ENCODE peak calls at places on chromosomes 12 and 14, in seven cellular contexts. One of them, this sample, is unnamed.

GRCh38 chr12:78290606-78291345 is 460.1 kb downstream of the NAV3 start:
- DNase-seq in brain microvascular endothelial cell: peak
- DNase-seq in DND-41: no peak
- DNase-seq in SK-N-MC: peak
- DNase-seq in IMR-90: peak
- DNase-seq in CD8-positive, alpha-beta memory T cell: no peak
- DNase-seq in right lobe of liver: peak
- DNase-seq in this sample: no peak

GRCh38 chr12:49706351-49707126 is 666 bp downstream of the FMNL3 start:
- DNase-seq in brain microvascular endothelial cell: peak
- DNase-seq in DND-41: peak
- DNase-seq in SK-N-MC: no peak
- DNase-seq in IMR-90: peak
- DNase-seq in CD8-positive, alpha-beta memory T cell: no peak
- DNase-seq in right lobe of liver: peak
- DNase-seq in this sample: peak

GRCh38 chr14:75279153-75279738 is 618 bp downstream of the FOS start:
- DNase-seq in brain microvascular endothelial cell: peak
- DNase-seq in DND-41: no peak
- DNase-seq in SK-N-MC: no peak
- DNase-seq in IMR-90: peak
- DNase-seq in CD8-positive, alpha-beta memory T cell: peak
- DNase-seq in right lobe of liver: peak
- DNase-seq in this sample: peak

GRCh38 chr14:43411841-43412240 is 1095.2 kb downstream of the FSCB start:
- DNase-seq in brain microvascular endothelial cell: no peak
- DNase-seq in DND-41: no peak
- DNase-seq in SK-N-MC: peak
- DNase-seq in IMR-90: no peak
- DNase-seq in CD8-positive, alpha-beta memory T cell: no peak
- DNase-seq in right lobe of liver: no peak
- DNase-seq in this sample: no peak

GRCh38 chr12:116662612-116663144 is 75.2 kb downstream of the SPRING1 start:
- DNase-seq in brain microvascular endothelial cell: no peak
- DNase-seq in DND-41: no peak
- DNase-seq in SK-N-MC: no peak
- DNase-seq in IMR-90: peak
- DNase-seq in CD8-positive, alpha-beta memory T cell: no peak
- DNase-seq in right lobe of liver: peak
- DNase-seq in this sample: no peak

GRCh38 chr12:97272471-97272870 is 190.1 kb upstream of the RMST start:
- DNase-seq in brain microvascular endothelial cell: no peak
- DNase-seq in DND-41: no peak
- DNase-seq in SK-N-MC: no peak
- DNase-seq in IMR-90: no peak
- DNase-seq in CD8-positive, alpha-beta memory T cell: no peak
- DNase-seq in right lobe of liver: no peak
- DNase-seq in this sample: no peak

GRCh38 chr12:13992585-13992984 is 11.2 kb upstream of the GRIN2B start:
- DNase-seq in brain microvascular endothelial cell: no peak
- DNase-seq in DND-41: no peak
- DNase-seq in SK-N-MC: no peak
- DNase-seq in IMR-90: no peak
- DNase-seq in CD8-positive, alpha-beta memory T cell: no peak
- DNase-seq in right lobe of liver: no peak
- DNase-seq in this sample: no peak

GRCh38 chr12:71071466-71072097 is 86.2 kb downstream of the TSPAN8 start:
- DNase-seq in brain microvascular endothelial cell: no peak
- DNase-seq in DND-41: no peak
- DNase-seq in SK-N-MC: no peak
- DNase-seq in IMR-90: no peak
- DNase-seq in CD8-positive, alpha-beta memory T cell: no peak
- DNase-seq in right lobe of liver: no peak
- DNase-seq in this sample: no peak

GRCh38 chr12:108622921-108623514 is 10.7 kb downstream of the SELPLG start:
- DNase-seq in brain microvascular endothelial cell: no peak
- DNase-seq in DND-41: no peak
- DNase-seq in SK-N-MC: no peak
- DNase-seq in IMR-90: no peak
- DNase-seq in CD8-positive, alpha-beta memory T cell: no peak
- DNase-seq in right lobe of liver: no peak
- DNase-seq in this sample: no peak
- H3K27ac ChIP-seq in brain microvascular endothelial cell: peak
- H3K27ac ChIP-seq in DND-41: no peak
- H3K27ac ChIP-seq in SK-N-MC: no peak
- H3K27ac ChIP-seq in IMR-90: no peak
- H3K27ac ChIP-seq in CD8-positive, alpha-beta memory T cell: peak
- H3K27ac ChIP-seq in right lobe of liver: no peak
- H3K27ac ChIP-seq in this sample: peak

GRCh38 chr14:32657081-32657480 is 281.6 kb upstream of the NPAS3 start:
- DNase-seq in brain microvascular endothelial cell: peak
- DNase-seq in DND-41: no peak
- DNase-seq in SK-N-MC: no peak
- DNase-seq in IMR-90: peak
- DNase-seq in CD8-positive, alpha-beta memory T cell: no peak
- DNase-seq in right lobe of liver: no peak
- DNase-seq in this sample: no peak
- H3K4me3 ChIP-seq in brain microvascular endothelial cell: no peak
- H3K4me3 ChIP-seq in DND-41: no peak
- H3K4me3 ChIP-seq in SK-N-MC: no peak
- H3K4me3 ChIP-seq in IMR-90: no peak
- H3K4me3 ChIP-seq in CD8-positive, alpha-beta memory T cell: no peak
- H3K4me3 ChIP-seq in right lobe of liver: no peak
- H3K4me3 ChIP-seq in this sample: no peak

DNA sequence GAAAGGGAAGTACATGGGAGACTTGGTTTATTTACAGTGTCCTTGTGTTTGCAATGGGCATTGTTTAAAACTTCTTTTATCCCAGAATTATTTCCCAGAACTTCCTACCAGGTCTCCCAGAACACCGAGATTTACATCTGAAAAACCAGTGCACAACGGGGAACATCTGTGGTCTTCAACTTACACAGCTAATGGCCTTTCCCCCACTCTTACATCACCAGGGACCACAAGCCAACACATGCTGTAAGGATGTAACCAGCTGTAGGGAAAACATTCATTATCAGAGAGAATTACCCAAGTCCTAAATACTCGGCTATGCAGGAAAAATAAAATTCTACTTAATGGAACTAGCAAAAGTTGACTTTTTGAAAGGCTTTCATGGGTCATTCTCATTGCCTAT is 267.6 kb downstream of the DUSP6 start:
- DNase-seq in brain microvascular endothelial cell: peak
- DNase-seq in DND-41: no peak
- DNase-seq in SK-N-MC: no peak
- DNase-seq in IMR-90: peak
- DNase-seq in CD8-positive, alpha-beta memory T cell: no peak
- DNase-seq in right lobe of liver: no peak
- DNase-seq in this sample: no peak
- H3K27ac ChIP-seq in brain microvascular endothelial cell: no peak
- H3K27ac ChIP-seq in DND-41: no peak
- H3K27ac ChIP-seq in SK-N-MC: no peak
- H3K27ac ChIP-seq in IMR-90: no peak
- H3K27ac ChIP-seq in CD8-positive, alpha-beta memory T cell: no peak
- H3K27ac ChIP-seq in right lobe of liver: no peak
- H3K27ac ChIP-seq in this sample: no peak

GRCh38 chr14:50831704-50832130 is 755 bp upstream of the NIN start:
- DNase-seq in brain microvascular endothelial cell: no peak
- DNase-seq in DND-41: no peak
- DNase-seq in SK-N-MC: no peak
- DNase-seq in IMR-90: no peak
- DNase-seq in CD8-positive, alpha-beta memory T cell: no peak
- DNase-seq in right lobe of liver: no peak
- DNase-seq in this sample: no peak

GRCh38 chr14:50830044-50830931 is 674 bp downstream of the NIN start:
- DNase-seq in brain microvascular endothelial cell: peak
- DNase-seq in DND-41: peak
- DNase-seq in SK-N-MC: no peak
- DNase-seq in IMR-90: peak
- DNase-seq in CD8-positive, alpha-beta memory T cell: peak
- DNase-seq in right lobe of liver: peak
- DNase-seq in this sample: peak

GRCh38 chr14:50830932-50831703 is at the start of gene NIN:
- DNase-seq in brain microvascular endothelial cell: peak
- DNase-seq in DND-41: peak
- DNase-seq in SK-N-MC: no peak
- DNase-seq in IMR-90: peak
- DNase-seq in CD8-positive, alpha-beta memory T cell: peak
- DNase-seq in right lobe of liver: peak
- DNase-seq in this sample: peak

GRCh38 chr14:50829472-50830043 is 1.4 kb downstream of the NIN start:
- DNase-seq in brain microvascular endothelial cell: no peak
- DNase-seq in DND-41: no peak
- DNase-seq in SK-N-MC: no peak
- DNase-seq in IMR-90: no peak
- DNase-seq in CD8-positive, alpha-beta memory T cell: no peak
- DNase-seq in right lobe of liver: no peak
- DNase-seq in this sample: no peak

GRCh38 chr14:50828738-50829471 is 2.1 kb downstream of the NIN start:
- DNase-seq in brain microvascular endothelial cell: no peak
- DNase-seq in DND-41: no peak
- DNase-seq in SK-N-MC: no peak
- DNase-seq in IMR-90: no peak
- DNase-seq in CD8-positive, alpha-beta memory T cell: no peak
- DNase-seq in right lobe of liver: no peak
- DNase-seq in this sample: no peak
- H3K4me3 ChIP-seq in brain microvascular endothelial cell: no peak
- H3K4me3 ChIP-seq in DND-41: no peak
- H3K4me3 ChIP-seq in SK-N-MC: peak
- H3K4me3 ChIP-seq in IMR-90: no peak
- H3K4me3 ChIP-seq in CD8-positive, alpha-beta memory T cell: peak
- H3K4me3 ChIP-seq in right lobe of liver: no peak
- H3K4me3 ChIP-seq in this sample: peak

GRCh38 chr12:132522586-132523380 is 32.8 kb downstream of the FBRSL1 start:
- DNase-seq in brain microvascular endothelial cell: no peak
- DNase-seq in DND-41: no peak
- DNase-seq in SK-N-MC: no peak
- DNase-seq in IMR-90: no peak
- DNase-seq in CD8-positive, alpha-beta memory T cell: no peak
- DNase-seq in right lobe of liver: no peak
- DNase-seq in this sample: no peak
- H3K27ac ChIP-seq in brain microvascular endothelial cell: no peak
- H3K27ac ChIP-seq in DND-41: no peak
- H3K27ac ChIP-seq in SK-N-MC: no peak
- H3K27ac ChIP-seq in IMR-90: no peak
- H3K27ac ChIP-seq in CD8-positive, alpha-beta memory T cell: no peak
- H3K27ac ChIP-seq in right lobe of liver: no peak
- H3K27ac ChIP-seq in this sample: no peak

GRCh38 chr12:34033628-34034296 is 11.5 kb downstream of the ALG10 start:
- DNase-seq in brain microvascular endothelial cell: peak
- DNase-seq in DND-41: no peak
- DNase-seq in SK-N-MC: peak
- DNase-seq in IMR-90: peak
- DNase-seq in CD8-positive, alpha-beta memory T cell: peak
- DNase-seq in right lobe of liver: no peak
- DNase-seq in this sample: no peak
- H3K4me3 ChIP-seq in brain microvascular endothelial cell: no peak
- H3K4me3 ChIP-seq in DND-41: no peak
- H3K4me3 ChIP-seq in SK-N-MC: no peak
- H3K4me3 ChIP-seq in IMR-90: no peak
- H3K4me3 ChIP-seq in CD8-positive, alpha-beta memory T cell: no peak
- H3K4me3 ChIP-seq in right lobe of liver: no peak
- H3K4me3 ChIP-seq in this sample: no peak

This sample was measured in heart left ventricle.